ENCODE peak calls at places on chromosomes 16 and 17, in ten cellular contexts. E is astrocyte of the spinal cord; D is body of pancreas; C is HL-60; K is tibial artery; A is skeletal muscle cell; F is uterus; N is GM23338; I is CD8-positive, alpha-beta T cell; X is mesenchymal stem cell. T is an unnamed sample.

GRCh38 chr16:89080251-89080853 is 13.3 kb upstream of the ACSF3 start:
- DNase-seq in E (no peak), D (no peak), C (no peak), K (no peak), A (no peak), F (no peak), N (no peak), I (no peak), X (no peak), T (no peak)

GRCh38 chr17:2608350-2608913 is 15.0 kb downstream of the PAFAH1B1 start:
- DNase-seq in E (no peak), D (no peak), C (no peak), K (no peak), A (no peak), F (no peak), N (no peak), I (no peak), X (no peak), T (no peak)

GRCh38 chr16:79509221-79509631 is 91.3 kb downstream of the MAF start:
- DNase-seq in E (no peak), D (no peak), C (no peak), K (peak), A (no peak), F (no peak), N (peak), I (no peak), X (no peak), T (no peak)

GRCh38 chr17:4583796-4584124 is 569 bp upstream of the SMTNL2 start:
- DNase-seq in E (no peak), D (no peak), C (no peak), K (no peak), A (no peak), F (no peak), N (peak), I (no peak), X (peak), T (no peak)

GRCh38 chr17:10730956-10731879 is 1.4 kb upstream of the TMEM220 start:
- DNase-seq in E (no peak), D (no peak), C (no peak), K (no peak), A (no peak), F (no peak), N (peak), I (no peak), X (peak), T (no peak)

GRCh38 chr16:75433732-75434413 is 570 bp upstream of the CFDP1 start:
- DNase-seq in E (peak), D (peak), C (peak), K (peak), A (peak), F (peak), N (peak), I (no peak), X (peak), T (peak)

GRCh38 chr17:48930435-48930873 is 14.2 kb downstream of the SNF8 start:
- DNase-seq in E (no peak), D (no peak), C (no peak), K (no peak), A (no peak), F (no peak), N (no peak), I (no peak), X (no peak), T (no peak)

GRCh38 chr16:5604770-5605169 is 507.2 kb upstream of the EEF2KMT start:
- DNase-seq in E (no peak), D (no peak), C (no peak), K (no peak), A (no peak), F (no peak), N (peak), I (no peak), X (no peak), T (no peak)

GRCh38 chr17:40536731-40537171 is 28.5 kb downstream of the CCR7 start:
- DNase-seq in E (no peak), D (no peak), C (no peak), K (peak), A (no peak), F (peak), N (no peak), I (no peak), X (no peak), T (no peak)

GRCh38 chr17:48513097-48513496 is 17.7 kb downstream of the HOXB1 start:
- DNase-seq in E (no peak), D (no peak), C (no peak), K (no peak), A (no peak), F (no peak), N (no peak), I (no peak), X (no peak), T (no peak)

GRCh38 chr17:80214878-80215210 is 5.3 kb downstream of the SGSH start:
- DNase-seq in E (no peak), D (no peak), C (no peak), K (no peak), A (no peak), F (no peak), N (no peak), I (no peak), X (no peak), T (no peak)

GRCh38 chr16:87819282-87819681 is 50.0 kb downstream of the SLC7A5 start:
- DNase-seq in E (no peak), D (no peak), C (no peak), K (no peak), A (no peak), F (no peak), N (no peak), I (no peak), X (no peak), T (no peak)

GRCh38 chr17:30571921-30572320 is 94.7 kb downstream of the GOSR1 start:
- DNase-seq in E (no peak), D (no peak), C (no peak), K (no peak), A (no peak), F (no peak), N (no peak), I (no peak), X (no peak), T (no peak)

GRCh38 chr16:81987706-81988105 is 23.6 kb downstream of the SDR42E1 start:
- DNase-seq in E (no peak), D (no peak), C (no peak), K (no peak), A (no peak), F (no peak), N (no peak), I (no peak), X (no peak), T (no peak)

GRCh38 chr17:82495844-82496528 is 23.5 kb upstream of the FOXK2 start:
- DNase-seq in E (no peak), D (no peak), C (no peak), K (no peak), A (no peak), F (no peak), N (peak), I (no peak), X (no peak), T (no peak)

GRCh38 chr17:1143573-1143972 is 36.2 kb downstream of the ABR start:
- DNase-seq in E (peak), D (no peak), C (no peak), K (no peak), A (no peak), F (no peak), N (peak), I (no peak), X (peak), T (no peak)

GRCh38 chr17:35879748-35880654 is at the start of gene CCL5:
- DNase-seq in E (no peak), D (no peak), C (peak), K (no peak), A (no peak), F (no peak), N (no peak), I (no peak), X (no peak), T (no peak)

GRCh38 chr17:31060814-31061550 is 33.8 kb upstream of the NF1 start:
- DNase-seq in E (no peak), D (no peak), C (peak), K (no peak), A (no peak), F (no peak), N (no peak), I (no peak), X (no peak), T (no peak)

GRCh38 chr16:89668790-89669158 is 11.1 kb downstream of the SPATA33 start:
- DNase-seq in E (no peak), D (no peak), C (no peak), K (no peak), A (no peak), F (no peak), N (no peak), I (no peak), X (no peak), T (no peak)

GRCh38 chr16:12079411-12079965 is 103.0 kb downstream of the SNX29 start:
- DNase-seq in E (no peak), D (no peak), C (no peak), K (no peak), A (no peak), F (no peak), N (no peak), I (no peak), X (no peak), T (no peak)

GRCh38 chr16:30166202-30166902 is 17.1 kb upstream of the CORO1A start:
- DNase-seq in E (no peak), D (no peak), C (peak), K (no peak), A (no peak), F (no peak), N (no peak), I (no peak), X (no peak), T (no peak)

GRCh38 chr17:68347380-68347779 is 56.1 kb downstream of the ARSG start:
- DNase-seq in E (no peak), D (no peak), C (peak), K (no peak), A (no peak), F (no peak), N (no peak), I (no peak), X (no peak), T (no peak)

GRCh38 chr16:1204941-1205340 is 20.1 kb downstream of the TPSG1 start:
- DNase-seq in E (no peak), D (no peak), C (no peak), K (no peak), A (no peak), F (no peak), N (no peak), I (no peak), X (no peak), T (no peak)

GRCh38 chr16:75459691-75460090 is 4.8 kb downstream of the TMEM170A start:
- DNase-seq in E (no peak), D (no peak), C (no peak), K (no peak), A (no peak), F (no peak), N (no peak), I (no peak), X (no peak), T (no peak)

GRCh38 chr17:2337811-2338657 is 733 bp downstream of the SGSM2 start:
- DNase-seq in E (peak), D (peak), C (peak), K (peak), A (no peak), F (peak), N (peak), I (peak), X (peak), T (peak)

GRCh38 chr17:78168906-78169793 is 769 bp downstream of the SYNGR2 start:
- DNase-seq in E (peak), D (peak), C (no peak), K (peak), A (no peak), F (peak), N (peak), I (no peak), X (peak), T (no peak)
- H3K4me3 ChIP-seq in E (peak), D (peak), C (peak), K (peak), A (peak), F (peak), N (peak), I (peak), X (peak), T (peak)

GRCh38 chr17:70270554-70270953 is 101.2 kb downstream of the KCNJ2 start:
- DNase-seq in E (no peak), D (no peak), C (no peak), K (no peak), A (no peak), F (no peak), N (no peak), I (no peak), X (no peak), T (no peak)
- H3K4me3 ChIP-seq in E (no peak), D (no peak), C (no peak), K (no peak), A (no peak), F (no peak), N (no peak), I (no peak), X (no peak), T (no peak)

GRCh38 chr16:27154573-27155521 is 48.5 kb upstream of the KDM8 start:
- DNase-seq in E (peak), D (peak), C (peak), K (peak), A (no peak), F (peak), N (peak), I (peak), X (peak), T (no peak)
- H3K4me3 ChIP-seq in E (no peak), D (no peak), C (no peak), K (no peak), A (no peak), F (no peak), N (peak), I (no peak), X (no peak), T (no peak)

GRCh38 chr17:76584427-76585047 is 1.1 kb downstream of the ST6GALNAC2 start:
- DNase-seq in E (no peak), D (no peak), C (no peak), K (no peak), A (no peak), F (no peak), N (peak), I (no peak), X (no peak), T (no peak)

GRCh38 chr17:76586741-76587487 is 1.3 kb upstream of the ST6GALNAC2 start:
- DNase-seq in E (no peak), D (no peak), C (no peak), K (no peak), A (no peak), F (no peak), N (peak), I (no peak), X (no peak), T (no peak)

GRCh38 chr17:76588182-76588581 is 2.5 kb upstream of the ST6GALNAC2 start:
- DNase-seq in E (no peak), D (no peak), C (no peak), K (no peak), A (no peak), F (peak), N (no peak), I (no peak), X (no peak), T (no peak)

GRCh38 chr17:76585048-76585648 is 512 bp downstream of the ST6GALNAC2 start:
- DNase-seq in E (no peak), D (peak), C (peak), K (no peak), A (no peak), F (no peak), N (peak), I (no peak), X (peak), T (no peak)

GRCh38 chr17:76585649-76586593 is at the start of gene ST6GALNAC2:
- DNase-seq in E (peak), D (peak), C (peak), K (peak), A (no peak), F (peak), N (peak), I (peak), X (peak), T (no peak)
- H3K4me3 ChIP-seq in E (peak), D (peak), C (peak), K (peak), A (peak), F (peak), N (peak), I (peak), X (peak), T (peak)

GRCh38 chr17:44117351-44117750 is 6.1 kb downstream of the HDAC5 start:
- DNase-seq in E (no peak), D (no peak), C (no peak), K (no peak), A (no peak), F (no peak), N (peak), I (no peak), X (no peak), T (no peak)

GRCh38 chr17:44113868-44114840 is 9.3 kb downstream of the HDAC5 start:
- DNase-seq in E (no peak), D (no peak), C (no peak), K (no peak), A (no peak), F (no peak), N (no peak), I (no peak), X (no peak), T (no peak)

GRCh38 chr17:44113382-44113781 is 10.1 kb downstream of the HDAC5 start:
- DNase-seq in E (no peak), D (no peak), C (no peak), K (no peak), A (no peak), F (no peak), N (no peak), I (no peak), X (no peak), T (no peak)

GRCh38 chr17:44118427-44119050 is 4.9 kb downstream of the HDAC5 start:
- DNase-seq in E (no peak), D (no peak), C (no peak), K (no peak), A (no peak), F (no peak), N (peak), I (no peak), X (no peak), T (no peak)

DNA sequence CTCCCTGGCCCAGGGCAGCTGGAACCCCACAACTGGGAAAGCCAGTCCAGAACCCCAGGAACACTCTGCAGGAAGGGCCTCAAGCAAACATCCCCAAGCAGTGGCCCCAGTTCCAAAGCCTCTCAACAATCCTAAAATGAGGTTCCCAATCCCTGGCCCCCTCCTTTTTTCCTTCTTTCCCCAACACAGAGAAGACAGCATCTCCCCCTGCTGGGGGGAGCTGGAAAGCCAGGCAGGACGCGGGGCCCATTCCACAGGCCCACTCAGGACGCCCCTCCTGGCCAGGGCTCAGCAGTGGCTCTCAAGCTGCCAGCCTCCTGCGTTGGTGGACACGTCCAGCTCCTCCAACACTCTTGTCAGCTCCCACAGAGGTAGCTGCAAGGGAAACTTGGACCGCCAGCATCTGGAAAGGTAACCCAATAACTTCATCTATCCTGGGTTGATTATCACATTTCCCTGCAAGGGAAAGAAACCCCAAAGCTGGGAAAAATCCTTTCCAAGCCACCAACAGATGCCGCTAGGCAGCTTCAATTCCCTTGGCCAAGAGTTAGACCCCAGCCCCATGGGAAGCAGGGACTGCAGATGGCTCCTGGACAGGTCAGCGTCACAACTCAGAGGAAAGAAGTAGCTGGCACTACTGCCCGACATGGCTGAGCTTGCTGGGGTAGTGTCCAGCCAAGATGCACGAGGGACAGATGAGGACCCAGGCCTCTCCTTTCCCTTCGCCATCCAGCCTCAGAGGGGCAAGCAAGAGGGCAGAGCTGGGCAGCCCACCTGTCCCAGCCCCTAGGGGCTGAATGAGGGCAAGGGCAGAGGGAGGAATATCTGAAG is 7.6 kb downstream of the HDAC5 start:
- DNase-seq in E (peak), D (no peak), C (peak), K (no peak), A (no peak), F (peak), N (peak), I (no peak), X (peak), T (no peak)
- H3K4me3 ChIP-seq in E (no peak), D (no peak), C (no peak), K (no peak), A (no peak), F (no peak), N (no peak), I (no peak), X (no peak), T (no peak)

DNA sequence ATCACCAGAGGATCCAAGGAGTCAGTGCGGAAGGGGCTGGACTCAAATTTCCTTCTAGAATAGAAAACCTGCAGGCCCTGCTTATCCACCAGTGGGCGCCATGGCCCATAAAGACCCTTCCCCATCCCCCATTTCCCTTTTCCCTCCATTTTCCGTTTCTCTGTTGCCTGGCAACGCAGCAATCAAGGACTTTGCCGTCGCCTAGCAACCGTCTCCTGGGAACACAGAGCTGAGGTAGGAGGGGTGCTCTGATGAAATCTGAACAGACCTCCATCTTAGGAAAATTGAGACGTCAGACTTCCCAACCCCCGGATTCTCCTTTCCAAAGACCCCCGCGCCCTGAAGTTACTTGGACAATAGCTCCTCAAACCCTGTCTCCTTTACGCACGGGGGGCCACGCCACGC is 5.7 kb downstream of the DLG4 start:
- DNase-seq in E (peak), D (peak), C (peak), K (no peak), A (no peak), F (no peak), N (peak), I (no peak), X (peak), T (peak)
- H3K4me3 ChIP-seq in E (peak), D (no peak), C (peak), K (peak), A (peak), F (peak), N (peak), I (peak), X (peak), T (peak)

GRCh38 chr16:17529982-17530760 is 59.4 kb upstream of the XYLT1 start:
- DNase-seq in E (no peak), D (no peak), C (no peak), K (no peak), A (no peak), F (no peak), N (no peak), I (peak), X (no peak), T (no peak)
- H3K4me3 ChIP-seq in E (no peak), D (no peak), C (no peak), K (no peak), A (no peak), F (no peak), N (no peak), I (peak), X (no peak), T (no peak)

T was measured in retinal pigment epithelial cell.